ENCODE peak calls at places on chromosomes 12 and 14, in eight cellular contexts. One of them, this sample, is unnamed. For H3K4me1, the result is how much of the 10 kb centered on the place peaks cover.

GRCh38 chr14:92555440-92556111 is 42.0 kb downstream of the RIN3 start:
- DNase-seq in mesendoderm: no peak
- DNase-seq in neural progenitor cell: no peak
- DNase-seq in ascending aorta: no peak
- DNase-seq in CD8-positive, alpha-beta memory T cell: no peak
- DNase-seq in heart left ventricle: no peak
- DNase-seq in prostate gland: no peak
- DNase-seq in testis: no peak
- DNase-seq in this sample: no peak

GRCh38 chr12:106161491-106161890 is 22.7 kb upstream of the NUAK1 start:
- DNase-seq in mesendoderm: no peak
- DNase-seq in neural progenitor cell: no peak
- DNase-seq in ascending aorta: no peak
- DNase-seq in CD8-positive, alpha-beta memory T cell: no peak
- DNase-seq in heart left ventricle: no peak
- DNase-seq in prostate gland: no peak
- DNase-seq in testis: no peak
- DNase-seq in this sample: no peak

GRCh38 chr14:49173765-49174373 is 412.3 kb downstream of the RPS29 start:
- DNase-seq in mesendoderm: peak
- DNase-seq in neural progenitor cell: peak
- DNase-seq in ascending aorta: no peak
- DNase-seq in CD8-positive, alpha-beta memory T cell: no peak
- DNase-seq in heart left ventricle: no peak
- DNase-seq in prostate gland: peak
- DNase-seq in testis: peak
- DNase-seq in this sample: no peak

GRCh38 chr14:38248629-38249028 is 7.3 kb downstream of the CLEC14A start:
- DNase-seq in mesendoderm: peak
- DNase-seq in neural progenitor cell: peak
- DNase-seq in ascending aorta: no peak
- DNase-seq in CD8-positive, alpha-beta memory T cell: no peak
- DNase-seq in heart left ventricle: no peak
- DNase-seq in prostate gland: no peak
- DNase-seq in testis: no peak
- DNase-seq in this sample: no peak

GRCh38 chr12:112750971-112751370 is 40.6 kb upstream of the RPH3A start:
- DNase-seq in mesendoderm: no peak
- DNase-seq in neural progenitor cell: no peak
- DNase-seq in ascending aorta: no peak
- DNase-seq in CD8-positive, alpha-beta memory T cell: no peak
- DNase-seq in heart left ventricle: no peak
- DNase-seq in prostate gland: no peak
- DNase-seq in testis: no peak
- DNase-seq in this sample: no peak

GRCh38 chr12:131194166-131194565 is 240.5 kb downstream of the ADGRD1 start:
- DNase-seq in mesendoderm: no peak
- DNase-seq in neural progenitor cell: no peak
- DNase-seq in ascending aorta: no peak
- DNase-seq in CD8-positive, alpha-beta memory T cell: no peak
- DNase-seq in heart left ventricle: no peak
- DNase-seq in prostate gland: no peak
- DNase-seq in testis: peak
- DNase-seq in this sample: no peak

GRCh38 chr12:14743061-14743460 is 46.7 kb upstream of the GUCY2C start:
- DNase-seq in mesendoderm: no peak
- DNase-seq in neural progenitor cell: no peak
- DNase-seq in ascending aorta: no peak
- DNase-seq in CD8-positive, alpha-beta memory T cell: no peak
- DNase-seq in heart left ventricle: no peak
- DNase-seq in prostate gland: no peak
- DNase-seq in testis: no peak
- DNase-seq in this sample: no peak

GRCh38 chr12:122449317-122449716 is 26.8 kb upstream of the CLIP1 start:
- DNase-seq in mesendoderm: no peak
- DNase-seq in neural progenitor cell: no peak
- DNase-seq in ascending aorta: no peak
- DNase-seq in CD8-positive, alpha-beta memory T cell: no peak
- DNase-seq in heart left ventricle: no peak
- DNase-seq in prostate gland: no peak
- DNase-seq in testis: no peak
- DNase-seq in this sample: no peak

GRCh38 chr12:11812558-11813421 is 163.3 kb downstream of the ETV6 start:
- DNase-seq in mesendoderm: peak
- DNase-seq in neural progenitor cell: peak
- DNase-seq in ascending aorta: no peak
- DNase-seq in CD8-positive, alpha-beta memory T cell: no peak
- DNase-seq in heart left ventricle: peak
- DNase-seq in prostate gland: peak
- DNase-seq in testis: no peak
- DNase-seq in this sample: no peak

GRCh38 chr12:11815397-11815796 is 165.9 kb downstream of the ETV6 start:
- DNase-seq in mesendoderm: no peak
- DNase-seq in neural progenitor cell: no peak
- DNase-seq in ascending aorta: no peak
- DNase-seq in CD8-positive, alpha-beta memory T cell: no peak
- DNase-seq in heart left ventricle: no peak
- DNase-seq in prostate gland: no peak
- DNase-seq in testis: no peak
- DNase-seq in this sample: no peak

GRCh38 chr12:11814362-11814761 is 164.9 kb downstream of the ETV6 start:
- DNase-seq in mesendoderm: peak
- DNase-seq in neural progenitor cell: no peak
- DNase-seq in ascending aorta: no peak
- DNase-seq in CD8-positive, alpha-beta memory T cell: no peak
- DNase-seq in heart left ventricle: no peak
- DNase-seq in prostate gland: no peak
- DNase-seq in testis: no peak
- DNase-seq in this sample: no peak

GRCh38 chr12:11810962-11811361 is 161.5 kb downstream of the ETV6 start:
- DNase-seq in mesendoderm: no peak
- DNase-seq in neural progenitor cell: no peak
- DNase-seq in ascending aorta: no peak
- DNase-seq in CD8-positive, alpha-beta memory T cell: no peak
- DNase-seq in heart left ventricle: no peak
- DNase-seq in prostate gland: no peak
- DNase-seq in testis: no peak
- DNase-seq in this sample: no peak

GRCh38 chr12:11813422-11813813 is 163.9 kb downstream of the ETV6 start:
- DNase-seq in mesendoderm: peak
- DNase-seq in neural progenitor cell: peak
- DNase-seq in ascending aorta: no peak
- DNase-seq in CD8-positive, alpha-beta memory T cell: no peak
- DNase-seq in heart left ventricle: no peak
- DNase-seq in prostate gland: no peak
- DNase-seq in testis: peak
- DNase-seq in this sample: no peak
- H3K4me3 ChIP-seq in mesendoderm: no peak
- H3K4me3 ChIP-seq in neural progenitor cell: peak
- H3K4me3 ChIP-seq in ascending aorta: peak
- H3K4me3 ChIP-seq in CD8-positive, alpha-beta memory T cell: no peak
- H3K4me3 ChIP-seq in heart left ventricle: no peak
- H3K4me3 ChIP-seq in prostate gland: no peak
- H3K4me3 ChIP-seq in testis: no peak
- H3K4me3 ChIP-seq in this sample: peak

DNA sequence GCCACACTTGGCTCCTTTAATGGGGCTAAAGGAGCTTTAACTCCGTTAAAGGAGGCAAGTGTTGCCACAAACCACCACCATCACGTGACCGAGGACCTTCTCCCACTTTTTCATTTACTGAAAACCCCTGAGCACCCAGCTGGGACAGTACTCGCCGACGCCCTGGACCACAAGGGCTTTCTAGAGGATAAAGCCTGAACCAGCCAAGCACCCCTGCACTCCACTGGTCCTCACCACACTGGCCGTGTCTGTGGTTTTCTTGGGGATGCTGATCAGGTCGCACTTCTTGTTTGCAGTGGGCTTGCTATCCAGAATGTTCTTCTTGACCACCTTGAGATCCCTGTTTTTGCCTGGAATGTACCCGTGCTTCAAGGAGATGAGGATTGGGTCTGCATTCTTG is 14.7 kb upstream of the SELPLG start:
- DNase-seq in mesendoderm: no peak
- DNase-seq in neural progenitor cell: no peak
- DNase-seq in ascending aorta: no peak
- DNase-seq in CD8-positive, alpha-beta memory T cell: no peak
- DNase-seq in heart left ventricle: no peak
- DNase-seq in prostate gland: no peak
- DNase-seq in testis: no peak
- DNase-seq in this sample: no peak
- H3K4me1 ChIP-seq in mesendoderm: under half
- H3K4me1 ChIP-seq in neural progenitor cell: under half
- H3K4me1 ChIP-seq in ascending aorta: under half
- H3K4me1 ChIP-seq in CD8-positive, alpha-beta memory T cell: under half
- H3K4me1 ChIP-seq in heart left ventricle: under half
- H3K4me1 ChIP-seq in prostate gland: under half
- H3K4me1 ChIP-seq in testis: under half
- H3K4me1 ChIP-seq in this sample: under half

GRCh38 chr12:53659011-53659551 is 16.8 kb downstream of the ATP5MC2 start:
- DNase-seq in mesendoderm: peak
- DNase-seq in neural progenitor cell: peak
- DNase-seq in ascending aorta: no peak
- DNase-seq in CD8-positive, alpha-beta memory T cell: no peak
- DNase-seq in heart left ventricle: peak
- DNase-seq in prostate gland: peak
- DNase-seq in testis: peak
- DNase-seq in this sample: peak
- H3K4me3 ChIP-seq in mesendoderm: no peak
- H3K4me3 ChIP-seq in neural progenitor cell: peak
- H3K4me3 ChIP-seq in ascending aorta: peak
- H3K4me3 ChIP-seq in CD8-positive, alpha-beta memory T cell: no peak
- H3K4me3 ChIP-seq in heart left ventricle: no peak
- H3K4me3 ChIP-seq in prostate gland: no peak
- H3K4me3 ChIP-seq in testis: no peak
- H3K4me3 ChIP-seq in this sample: no peak

GRCh38 chr12:94263011-94263786 is 114.8 kb downstream of the PLXNC1 start:
- DNase-seq in mesendoderm: no peak
- DNase-seq in neural progenitor cell: no peak
- DNase-seq in ascending aorta: no peak
- DNase-seq in CD8-positive, alpha-beta memory T cell: peak
- DNase-seq in heart left ventricle: peak
- DNase-seq in prostate gland: no peak
- DNase-seq in testis: no peak
- DNase-seq in this sample: peak
- H3K4me1 ChIP-seq in mesendoderm: under half
- H3K4me1 ChIP-seq in neural progenitor cell: under half
- H3K4me1 ChIP-seq in ascending aorta: under half
- H3K4me1 ChIP-seq in CD8-positive, alpha-beta memory T cell: under half
- H3K4me1 ChIP-seq in heart left ventricle: under half
- H3K4me1 ChIP-seq in prostate gland: under half
- H3K4me1 ChIP-seq in testis: under half
- H3K4me1 ChIP-seq in this sample: under half

DNA sequence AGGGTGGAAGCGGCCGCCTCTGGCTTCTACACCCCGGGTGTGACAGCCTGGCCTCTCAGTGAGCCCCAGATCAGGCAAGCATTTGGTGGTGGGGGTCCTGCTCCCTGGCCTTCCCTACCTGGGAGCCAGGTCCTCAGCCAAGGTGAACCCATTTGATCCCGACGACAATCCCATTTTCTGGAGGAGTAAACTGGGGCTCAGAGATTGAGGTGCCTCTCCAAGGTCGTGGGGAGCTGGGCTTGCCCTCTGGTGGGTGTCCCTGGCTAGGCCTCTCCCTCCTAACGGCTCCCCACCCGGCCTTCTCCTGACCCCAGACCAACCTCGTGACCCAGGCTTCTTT is 2.7 kb upstream of the EXOC3L4 start:
- DNase-seq in mesendoderm: no peak
- DNase-seq in neural progenitor cell: no peak
- DNase-seq in ascending aorta: no peak
- DNase-seq in CD8-positive, alpha-beta memory T cell: no peak
- DNase-seq in heart left ventricle: no peak
- DNase-seq in prostate gland: no peak
- DNase-seq in testis: no peak
- DNase-seq in this sample: no peak
- H3K4me3 ChIP-seq in mesendoderm: no peak
- H3K4me3 ChIP-seq in neural progenitor cell: peak
- H3K4me3 ChIP-seq in ascending aorta: peak
- H3K4me3 ChIP-seq in CD8-positive, alpha-beta memory T cell: peak
- H3K4me3 ChIP-seq in heart left ventricle: peak
- H3K4me3 ChIP-seq in prostate gland: peak
- H3K4me3 ChIP-seq in testis: no peak
- H3K4me3 ChIP-seq in this sample: peak

GRCh38 chr14:73471582-73472181 is 13.3 kb upstream of the NUMB start:
- DNase-seq in mesendoderm: no peak
- DNase-seq in neural progenitor cell: no peak
- DNase-seq in ascending aorta: no peak
- DNase-seq in CD8-positive, alpha-beta memory T cell: no peak
- DNase-seq in heart left ventricle: no peak
- DNase-seq in prostate gland: no peak
- DNase-seq in testis: no peak
- DNase-seq in this sample: no peak

GRCh38 chr14:73465833-73466532 is 7.6 kb upstream of the NUMB start:
- DNase-seq in mesendoderm: no peak
- DNase-seq in neural progenitor cell: no peak
- DNase-seq in ascending aorta: no peak
- DNase-seq in CD8-positive, alpha-beta memory T cell: no peak
- DNase-seq in heart left ventricle: no peak
- DNase-seq in prostate gland: no peak
- DNase-seq in testis: no peak
- DNase-seq in this sample: no peak

GRCh38 chr14:73467377-73467776 is 9.0 kb upstream of the NUMB start:
- DNase-seq in mesendoderm: no peak
- DNase-seq in neural progenitor cell: no peak
- DNase-seq in ascending aorta: no peak
- DNase-seq in CD8-positive, alpha-beta memory T cell: no peak
- DNase-seq in heart left ventricle: no peak
- DNase-seq in prostate gland: no peak
- DNase-seq in testis: no peak
- DNase-seq in this sample: no peak

GRCh38 chr14:73468808-73469386 is 10.6 kb upstream of the NUMB start:
- DNase-seq in mesendoderm: no peak
- DNase-seq in neural progenitor cell: no peak
- DNase-seq in ascending aorta: no peak
- DNase-seq in CD8-positive, alpha-beta memory T cell: no peak
- DNase-seq in heart left ventricle: no peak
- DNase-seq in prostate gland: no peak
- DNase-seq in testis: no peak
- DNase-seq in this sample: no peak

GRCh38 chr14:73467800-73468199 is 9.5 kb upstream of the NUMB start:
- DNase-seq in mesendoderm: no peak
- DNase-seq in neural progenitor cell: no peak
- DNase-seq in ascending aorta: no peak
- DNase-seq in CD8-positive, alpha-beta memory T cell: no peak
- DNase-seq in heart left ventricle: no peak
- DNase-seq in prostate gland: no peak
- DNase-seq in testis: peak
- DNase-seq in this sample: no peak
- H3K4me1 ChIP-seq in mesendoderm: under half
- H3K4me1 ChIP-seq in neural progenitor cell: under half
- H3K4me1 ChIP-seq in ascending aorta: under half
- H3K4me1 ChIP-seq in CD8-positive, alpha-beta memory T cell: under half
- H3K4me1 ChIP-seq in heart left ventricle: under half
- H3K4me1 ChIP-seq in prostate gland: under half
- H3K4me1 ChIP-seq in testis: under half
- H3K4me1 ChIP-seq in this sample: under half

GRCh38 chr12:91040356-91040755 is 17.5 kb downstream of the KERA start:
- DNase-seq in mesendoderm: no peak
- DNase-seq in neural progenitor cell: no peak
- DNase-seq in ascending aorta: no peak
- DNase-seq in CD8-positive, alpha-beta memory T cell: no peak
- DNase-seq in heart left ventricle: no peak
- DNase-seq in prostate gland: no peak
- DNase-seq in testis: no peak
- DNase-seq in this sample: no peak
- H3K4me3 ChIP-seq in mesendoderm: no peak
- H3K4me3 ChIP-seq in neural progenitor cell: no peak
- H3K4me3 ChIP-seq in ascending aorta: no peak
- H3K4me3 ChIP-seq in CD8-positive, alpha-beta memory T cell: no peak
- H3K4me3 ChIP-seq in heart left ventricle: no peak
- H3K4me3 ChIP-seq in prostate gland: no peak
- H3K4me3 ChIP-seq in testis: no peak
- H3K4me3 ChIP-seq in this sample: no peak

This sample was measured in ovary.